ENCODE peak calls at places on chromosomes 13 and 19, in four cellular contexts. N, S, Q and J are unnamed samples. For H3K9me3 and H3K4me1, the result is how much of the 10 kb centered on the place peaks cover.

GRCh38 chr13:51625555-51626345 is 41.5 kb downstream of the WDFY2 start:
- DNase-seq in N (no peak), S (no peak), Q (no peak), J (no peak)

GRCh38 chr13:42377640-42378382 is 105.9 kb downstream of the AKAP11 start:
- DNase-seq in N (peak), S (no peak), Q (no peak), J (no peak)

GRCh38 chr13:63864171-63864902 is 2448.7 kb upstream of the PCDH20 start:
- DNase-seq in N (peak), S (no peak), Q (no peak), J (no peak)

GRCh38 chr19:13262450-13262849 is 112.2 kb downstream of the IER2 start:
- DNase-seq in N (peak), S (no peak), Q (no peak), J (no peak)

GRCh38 chr13:101930331-101930730 is 471.5 kb downstream of the FGF14 start:
- DNase-seq in N (no peak), S (no peak), Q (no peak), J (no peak)

GRCh38 chr13:75264611-75265010 is 217.4 kb downstream of the TBC1D4 start:
- DNase-seq in N (no peak), S (no peak), Q (no peak), J (no peak)

GRCh38 chr19:45922281-45922680 is 7.7 kb upstream of the NANOS2 start:
- DNase-seq in N (peak), S (no peak), Q (no peak), J (no peak)

GRCh38 chr13:98133949-98134348 is 8.9 kb upstream of the FARP1 start:
- DNase-seq in N (peak), S (no peak), Q (no peak), J (no peak)

GRCh38 chr19:8332976-8333770 is 9.9 kb downstream of the KANK3 start:
- DNase-seq in N (no peak), S (no peak), Q (no peak), J (peak)

GRCh38 chr13:76516013-76516412 is 370.2 kb downstream of the KCTD12 start:
- DNase-seq in N (no peak), S (no peak), Q (no peak), J (no peak)

GRCh38 chr13:57932071-57932470 is 300.5 kb downstream of the PCDH17 start:
- DNase-seq in N (no peak), S (no peak), Q (no peak), J (no peak)

GRCh38 chr13:56902276-56902675 is 238.4 kb upstream of the PRR20A start:
- DNase-seq in N (no peak), S (no peak), Q (no peak), J (no peak)

GRCh38 chr13:35293579-35293978 is 182.9 kb downstream of the MAB21L1 start:
- DNase-seq in N (no peak), S (no peak), Q (no peak), J (no peak)

GRCh38 chr13:98206946-98207345 is 29.9 kb upstream of the RNF113B start:
- DNase-seq in N (no peak), S (no peak), Q (no peak), J (no peak)

GRCh38 chr19:48413879-48414623 is 20.6 kb downstream of the GRIN2D start:
- DNase-seq in N (no peak), S (no peak), Q (no peak), J (no peak)

GRCh38 chr13:95403349-95404140 is 102.3 kb upstream of the ABCC4 start:
- DNase-seq in N (peak), S (no peak), Q (no peak), J (no peak)

GRCh38 chr19:1069009-1069779 is 2.2 kb downstream of the ARHGAP45 start:
- DNase-seq in N (peak), S (no peak), Q (no peak), J (no peak)

GRCh38 chr13:20714563-20715339 is 11.3 kb downstream of the IL17D start:
- DNase-seq in N (no peak), S (no peak), Q (no peak), J (no peak)

GRCh38 chr13:29536853-29537252 is 58.6 kb downstream of the SLC7A1 start:
- DNase-seq in N (no peak), S (no peak), Q (no peak), J (no peak)

GRCh38 chr13:28459911-28460310 is 35.0 kb downstream of the FLT1 start:
- DNase-seq in N (no peak), S (no peak), Q (no peak), J (no peak)

GRCh38 chr13:94595006-94595942 is 678 bp downstream of the TGDS start:
- DNase-seq in N (peak), S (no peak), Q (no peak), J (no peak)

GRCh38 chr13:76048675-76049396 is 412.7 kb downstream of the LMO7 start:
- DNase-seq in N (no peak), S (no peak), Q (no peak), J (no peak)

GRCh38 chr19:18662972-18663732 is 20.3 kb upstream of the CRTC1 start:
- DNase-seq in N (no peak), S (no peak), Q (no peak), J (peak)

GRCh38 chr19:38213911-38214625 is 10.0 kb downstream of the DPF1 start:
- DNase-seq in N (peak), S (no peak), Q (no peak), J (peak)

GRCh38 chr13:32897296-32897695 is 118.9 kb upstream of the KL start:
- DNase-seq in N (no peak), S (no peak), Q (no peak), J (no peak)

DNA sequence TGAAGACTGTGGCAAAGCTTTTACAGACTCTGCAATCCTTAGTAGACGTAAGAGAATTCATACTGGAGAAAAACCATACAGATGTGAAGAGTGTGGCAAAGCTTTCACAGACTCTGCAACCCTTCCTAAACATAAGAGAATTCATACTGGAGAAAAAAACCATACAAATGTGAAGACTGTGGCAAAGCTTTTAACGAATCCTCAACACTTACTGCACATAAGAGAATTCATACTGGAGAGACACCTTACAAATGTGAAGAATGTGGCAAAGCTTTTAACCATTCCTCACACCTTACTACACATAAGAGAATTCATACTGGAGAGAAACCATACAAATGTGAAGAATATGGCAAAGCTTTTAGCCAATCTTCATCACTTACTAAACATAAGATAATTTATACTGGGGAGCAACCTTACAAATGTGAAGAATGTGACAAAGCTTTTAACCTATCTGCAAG is 50.1 kb upstream of the ZNF98 start:
- DNase-seq in N (no peak), S (no peak), Q (no peak), J (no peak)
- H3K9me3 ChIP-seq in N (half or more), S (half or more), Q (under half), J (half or more)

GRCh38 chr19:49877879-49878743 is 609 bp downstream of the TBC1D17 start:
- DNase-seq in N (peak), S (peak), Q (peak), J (peak)

GRCh38 chr19:49878744-49879070 is 1.2 kb downstream of the TBC1D17 start:
- DNase-seq in N (no peak), S (no peak), Q (no peak), J (no peak)

GRCh38 chr19:49876422-49877019 is 634 bp downstream of the AKT1S1 start:
- DNase-seq in N (peak), S (peak), Q (peak), J (peak)

GRCh38 chr19:49875801-49876421 is 1.2 kb downstream of the AKT1S1 start:
- DNase-seq in N (peak), S (no peak), Q (no peak), J (no peak)

DNA sequence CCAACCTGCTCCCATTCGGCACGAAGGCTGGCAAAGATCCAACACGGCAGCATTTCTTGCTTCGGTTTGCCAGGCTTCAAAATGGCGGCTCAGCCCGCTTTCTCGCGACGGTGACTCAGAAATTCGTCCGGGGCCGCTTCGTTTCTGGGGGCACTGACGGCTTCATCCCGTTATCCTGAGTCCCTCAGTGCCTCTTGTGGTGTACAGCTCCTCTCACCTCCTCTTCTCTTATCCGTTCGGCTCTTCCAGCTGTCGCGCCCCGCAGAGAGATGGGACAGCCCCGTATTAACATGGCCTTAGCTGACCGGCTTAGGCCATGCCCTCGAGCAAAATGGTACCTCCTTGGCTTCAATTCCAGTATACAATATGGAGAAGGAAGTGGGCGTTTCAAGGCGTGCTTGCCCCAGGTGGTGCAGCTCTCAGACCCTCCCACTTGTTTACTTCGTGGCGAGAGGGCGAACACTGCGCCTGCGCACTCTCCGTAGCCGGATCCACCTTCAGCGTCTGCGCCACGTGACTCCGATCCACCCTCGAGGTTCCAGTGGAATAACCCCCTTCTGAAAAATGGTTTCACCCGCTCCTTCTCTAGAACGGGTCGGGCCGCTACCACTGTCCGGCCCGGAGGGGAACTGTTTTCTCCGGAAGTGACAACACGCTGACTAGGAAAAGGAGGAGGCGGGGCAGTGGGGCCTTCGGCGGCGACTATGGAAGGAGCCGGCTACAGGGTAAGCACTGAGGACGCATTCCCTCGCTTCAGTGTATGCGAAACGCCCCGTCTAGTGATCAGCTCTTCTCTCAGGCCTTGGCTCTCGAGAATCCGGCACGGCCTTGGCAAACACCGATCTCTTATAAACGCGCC is at the start of the genes AKT1S1 and TBC1D17:
- DNase-seq in N (peak), S (peak), Q (peak), J (peak)
- H3K4me1 ChIP-seq in N (under half), S (under half), Q (under half), J (under half)

GRCh38 chr13:45433381-45433790 is 15.2 kb upstream of the SLC25A30 start:
- DNase-seq in N (no peak), S (no peak), Q (no peak), J (no peak)
- H3K9me3 ChIP-seq in N (under half), S (under half), Q (under half), J (under half)

GRCh38 chr19:5624741-5625140 is 1.9 kb downstream of the SAFB start:
- DNase-seq in N (no peak), S (no peak), Q (no peak), J (no peak)

GRCh38 chr19:5625641-5626040 is 2.8 kb downstream of the SAFB start:
- DNase-seq in N (no peak), S (no peak), Q (no peak), J (no peak)

GRCh38 chr19:5628470-5628869 is 5.6 kb downstream of the SAFB start:
- DNase-seq in N (no peak), S (no peak), Q (no peak), J (no peak)

GRCh38 chr19:5628919-5629481 is 6.1 kb downstream of the SAFB start:
- DNase-seq in N (no peak), S (no peak), Q (no peak), J (no peak)

DNA sequence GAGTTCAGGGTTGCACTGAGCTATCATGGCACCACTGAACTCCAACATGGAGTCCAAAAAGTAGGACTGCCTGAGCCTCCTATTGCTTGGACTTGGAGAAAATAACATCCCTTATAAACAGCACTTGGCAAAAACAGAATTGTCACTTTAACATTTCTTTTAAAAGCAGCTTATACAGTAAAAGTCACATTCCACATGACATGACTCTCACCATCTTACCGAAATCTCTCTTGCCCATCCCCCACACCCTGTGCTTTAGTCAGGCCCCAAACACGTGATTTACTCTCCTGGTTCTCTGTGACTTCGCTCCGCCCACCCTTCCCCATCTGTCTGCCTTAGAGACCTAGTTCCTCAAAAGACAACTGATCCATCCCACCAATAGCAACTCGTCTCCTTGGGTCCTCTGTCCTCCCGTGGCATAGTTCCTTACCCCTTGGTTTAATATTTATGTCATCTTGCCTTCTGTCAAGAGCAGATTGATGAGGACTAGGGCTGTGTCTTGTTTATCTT is 4.6 kb downstream of the SAFB start:
- DNase-seq in N (peak), S (no peak), Q (peak), J (no peak)
- H3K4me1 ChIP-seq in N (under half), S (half or more), Q (under half), J (under half)

DNA sequence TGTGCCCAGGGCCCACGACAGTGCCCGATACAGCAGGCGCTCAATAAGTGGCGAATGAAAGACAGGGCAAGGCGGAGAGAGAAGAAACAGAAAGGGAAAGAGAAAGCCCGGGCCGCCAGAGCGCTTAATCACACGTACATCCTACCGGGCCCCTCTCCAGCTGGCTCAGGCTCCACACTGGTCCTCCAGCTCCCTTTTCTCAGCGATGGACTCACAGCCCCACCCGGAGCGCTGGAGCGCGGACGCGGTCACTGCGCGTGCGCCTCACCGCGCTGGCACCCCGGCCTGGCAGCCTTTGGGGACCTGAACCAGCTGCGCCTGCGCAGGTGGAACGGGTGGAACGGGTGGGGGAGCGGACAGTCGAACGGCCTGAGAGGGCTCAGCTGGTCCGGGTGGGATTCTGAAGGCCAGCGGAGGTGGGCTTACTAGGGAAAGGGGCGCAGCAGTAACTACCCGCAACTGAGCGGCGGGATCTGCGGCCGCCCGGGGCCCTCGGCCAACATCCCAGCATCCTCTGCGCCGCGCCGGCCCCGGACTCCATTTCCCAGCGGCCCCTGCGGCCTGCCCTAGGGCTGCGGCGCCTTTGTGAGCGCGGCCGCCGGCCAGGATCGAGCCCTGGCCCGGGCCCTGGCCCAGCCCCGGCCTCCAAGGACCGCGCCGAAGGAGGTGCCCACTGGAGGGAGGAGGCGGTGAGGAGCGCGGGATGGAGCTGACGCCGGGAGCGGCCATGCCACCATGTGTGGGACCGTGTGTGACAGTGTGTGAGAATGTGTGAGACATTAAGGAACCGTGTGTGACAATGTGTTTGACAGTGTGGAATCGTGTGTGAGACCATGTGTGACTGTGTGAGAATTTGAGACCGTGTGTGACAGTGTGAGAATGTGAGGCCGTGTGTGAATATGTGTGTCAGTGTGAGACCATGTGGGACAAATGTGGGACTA is at the start of gene ZNF583:
- DNase-seq in N (peak), S (peak), Q (peak), J (peak)
- H3K9me3 ChIP-seq in N (half or more), S (under half), Q (under half), J (half or more)

DNA sequence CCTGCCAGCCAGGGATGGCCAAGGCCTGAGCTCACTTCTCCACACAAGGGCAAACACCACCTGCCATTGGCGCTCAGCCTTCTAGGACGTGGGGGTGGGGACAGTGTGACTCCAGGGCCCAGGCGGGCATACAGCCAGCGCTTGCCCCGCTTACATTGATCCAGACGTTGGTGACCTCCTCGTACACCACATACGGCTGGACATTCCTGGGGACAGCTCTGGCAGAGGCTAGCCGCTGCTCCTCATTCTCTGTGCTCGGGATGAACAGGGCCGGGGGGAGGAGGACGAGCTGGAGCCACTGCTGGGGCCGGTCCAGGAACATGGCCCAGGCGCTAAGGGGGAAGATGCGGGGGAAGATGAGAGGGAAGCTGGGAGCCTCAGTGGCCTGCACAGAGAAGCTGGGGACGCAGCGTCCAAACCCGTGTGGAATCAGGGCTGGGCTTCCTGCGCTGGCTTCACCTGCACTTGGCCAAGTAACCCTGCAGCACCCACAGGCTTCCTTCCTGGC is 25.1 kb upstream of the MYDGF start:
- DNase-seq in N (no peak), S (no peak), Q (peak), J (no peak)
- H3K4me1 ChIP-seq in N (under half), S (under half), Q (under half), J (under half)

GRCh38 chr19:30360378-30361106 is 11.6 kb upstream of the ZNF536 start:
- DNase-seq in N (no peak), S (no peak), Q (no peak), J (no peak)
- H3K9me3 ChIP-seq in N (under half), S (under half), Q (under half), J (under half)

GRCh38 chr13:73054712-73055111 is 4.1 kb upstream of the KLF5 start:
- DNase-seq in N (no peak), S (no peak), Q (no peak), J (no peak)

GRCh38 chr13:73058432-73058740 is 419 bp upstream of the KLF5 start:
- DNase-seq in N (peak), S (no peak), Q (no peak), J (no peak)

GRCh38 chr13:73058741-73059459 is at the start of gene KLF5:
- DNase-seq in N (peak), S (peak), Q (peak), J (peak)

GRCh38 chr13:73057284-73058025 is 1.4 kb upstream of the KLF5 start:
- DNase-seq in N (no peak), S (no peak), Q (no peak), J (no peak)

DNA sequence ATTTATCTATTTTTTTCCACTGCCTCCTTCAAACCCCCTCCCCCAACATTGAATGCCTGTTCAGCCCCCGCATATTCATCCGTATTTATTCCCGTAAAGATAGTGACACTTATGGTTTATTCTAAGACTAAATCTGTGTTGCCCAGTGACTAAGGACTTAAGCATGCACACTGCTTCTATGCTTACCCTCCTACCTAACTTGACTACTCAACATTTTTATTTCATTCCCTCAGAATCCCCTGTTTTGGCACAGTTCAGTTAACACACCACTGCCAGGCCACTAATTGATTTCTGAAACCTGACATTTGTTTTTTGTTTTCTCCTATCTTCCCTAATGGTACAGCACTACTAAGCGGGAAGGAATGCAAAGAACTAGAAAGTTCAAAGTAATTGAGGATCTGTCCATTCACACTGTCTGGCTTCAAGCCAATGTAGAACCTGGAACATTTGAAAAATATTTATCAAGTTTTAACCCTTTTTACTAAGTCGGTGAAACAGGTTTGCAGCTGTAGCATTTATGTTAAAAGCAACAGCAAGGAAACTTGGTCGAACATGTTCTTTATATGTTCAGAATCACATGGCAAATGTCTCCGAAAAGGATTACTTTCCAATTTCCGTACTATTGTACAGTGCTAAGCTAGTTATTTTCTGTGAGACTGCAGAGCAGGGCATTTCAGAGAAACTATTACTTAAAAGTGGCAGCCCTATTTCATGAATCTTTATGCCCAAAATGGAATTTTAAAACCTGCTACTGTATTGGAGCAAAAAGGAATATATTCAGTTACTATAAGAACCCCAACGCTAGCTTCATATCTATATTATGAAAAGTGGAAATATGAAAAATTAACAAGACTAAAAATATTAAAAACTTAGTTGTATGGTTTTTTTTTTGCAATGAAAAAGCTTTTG is 2.5 kb upstream of the KLF5 start:
- DNase-seq in N (no peak), S (no peak), Q (no peak), J (peak)
- H3K4me1 ChIP-seq in N (under half), S (under half), Q (under half), J (under half)